ENCODE peak calls at places on chromosome 5, in six cellular contexts. K is H1, N is prostate gland, L is stomach, M is sigmoid colon, P is spleen. H is an unnamed sample.

GRCh38 chr5:124719346-124719967 is 27.0 kb downstream of the ZNF608 start:
- DNase-seq in K (no peak), P (no peak), M (no peak), L (no peak), N (no peak), H (no peak)

GRCh38 chr5:96439477-96440184 is 6.6 kb upstream of the PCSK1 start:
- DNase-seq in N (no peak), K (no peak), M (no peak), L (no peak), P (no peak), H (no peak)

GRCh38 chr5:180491496-180491895 is 2.7 kb upstream of the CNOT6 start:
- DNase-seq in P (no peak), K (no peak), N (no peak), L (no peak), M (no peak), H (no peak)

GRCh38 chr5:1282139-1282992 is 12.5 kb downstream of the TERT start:
- DNase-seq in P (peak), N (peak), K (no peak), L (peak), M (peak), H (peak)

GRCh38 chr5:10532421-10532820 is 31.4 kb upstream of the ANKRD33B start:
- DNase-seq in N (no peak), P (peak), L (no peak), K (no peak), M (peak), H (no peak)

GRCh38 chr5:2642684-2643325 is 108.7 kb downstream of the IRX2 start:
- DNase-seq in L (no peak), M (no peak), K (no peak), N (no peak), P (no peak), H (no peak)

GRCh38 chr5:15008476-15008875 is 136.9 kb upstream of the ANKH start:
- DNase-seq in K (no peak), N (peak), M (peak), P (no peak), L (peak), H (peak)

GRCh38 chr5:67765697-67766096 is 449.9 kb upstream of the PIK3R1 start:
- DNase-seq in M (no peak), P (no peak), N (no peak), L (no peak), K (no peak), H (peak)

GRCh38 chr5:44183312-44183711 is 205.9 kb downstream of the FGF10 start:
- DNase-seq in M (no peak), N (no peak), L (no peak), P (no peak), K (no peak), H (no peak)

GRCh38 chr5:115414406-115415142 is 118.1 kb upstream of the CCDC112 start:
- DNase-seq in P (no peak), N (no peak), M (peak), L (no peak), K (no peak), H (no peak)

GRCh38 chr5:135429326-135429725 is 17.8 kb downstream of the DCANP1 start:
- DNase-seq in L (no peak), P (no peak), N (no peak), K (peak), M (no peak), H (no peak)

GRCh38 chr5:135709998-135710670 is 124.3 kb upstream of the SLC25A48 start:
- DNase-seq in K (no peak), N (no peak), M (no peak), L (no peak), P (no peak), H (no peak)

DNA sequence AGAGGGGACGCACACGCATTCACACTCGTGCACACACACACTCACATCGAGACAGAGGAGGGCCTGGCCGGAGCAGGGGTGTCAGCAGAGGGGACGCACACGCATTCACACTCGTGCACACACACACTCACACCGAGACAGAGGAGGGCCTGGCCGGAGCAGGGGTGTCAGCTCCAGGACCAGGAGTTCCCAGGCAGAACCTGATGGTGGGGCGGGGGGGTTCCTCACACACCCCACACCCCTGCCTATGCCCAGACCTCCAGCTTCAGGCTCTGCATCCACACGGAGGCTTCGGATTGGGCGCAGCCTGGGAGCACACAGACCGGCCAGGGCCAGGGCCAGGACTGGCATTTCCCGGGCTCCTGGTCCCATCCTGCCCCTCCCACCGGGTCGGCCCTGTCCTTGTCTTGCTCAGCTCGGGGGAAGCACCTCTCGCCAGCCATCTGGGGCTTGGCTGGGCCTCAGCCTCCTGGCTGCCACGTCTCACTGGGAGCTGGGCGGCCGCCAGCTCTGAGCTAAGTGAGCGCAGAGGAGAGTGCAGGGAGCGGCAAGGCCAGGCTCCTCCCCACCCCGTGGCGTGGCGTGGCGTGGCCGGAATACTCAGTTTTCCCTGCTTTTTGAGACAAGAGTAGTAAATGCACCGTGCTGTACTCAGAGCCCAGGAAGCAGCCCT is 31.3 kb downstream of the ADAMTS2 start:
- DNase-seq in M (peak), L (peak), P (peak), N (peak), K (no peak), H (peak)
- TF ChIP-seq POLR2AphosphoS5 in M (no peak), L (peak), P (peak), N (peak), K (no peak), H (peak)

GRCh38 chr5:177593511-177593910 is 1.5 kb downstream of the TMED9 start:
- DNase-seq in N (no peak), K (no peak), P (peak), M (peak), L (no peak), H (no peak)

GRCh38 chr5:177590406-177590805 is 1.6 kb upstream of the TMED9 start:
- DNase-seq in K (no peak), P (no peak), M (no peak), L (no peak), N (no peak), H (no peak)

GRCh38 chr5:177591690-177592009 is 353 bp upstream of the TMED9 start:
- DNase-seq in P (no peak), N (no peak), L (no peak), M (no peak), K (no peak), H (no peak)

GRCh38 chr5:177592905-177593304 is 902 bp downstream of the TMED9 start:
- DNase-seq in N (no peak), L (no peak), M (peak), K (no peak), P (peak), H (no peak)

DNA sequence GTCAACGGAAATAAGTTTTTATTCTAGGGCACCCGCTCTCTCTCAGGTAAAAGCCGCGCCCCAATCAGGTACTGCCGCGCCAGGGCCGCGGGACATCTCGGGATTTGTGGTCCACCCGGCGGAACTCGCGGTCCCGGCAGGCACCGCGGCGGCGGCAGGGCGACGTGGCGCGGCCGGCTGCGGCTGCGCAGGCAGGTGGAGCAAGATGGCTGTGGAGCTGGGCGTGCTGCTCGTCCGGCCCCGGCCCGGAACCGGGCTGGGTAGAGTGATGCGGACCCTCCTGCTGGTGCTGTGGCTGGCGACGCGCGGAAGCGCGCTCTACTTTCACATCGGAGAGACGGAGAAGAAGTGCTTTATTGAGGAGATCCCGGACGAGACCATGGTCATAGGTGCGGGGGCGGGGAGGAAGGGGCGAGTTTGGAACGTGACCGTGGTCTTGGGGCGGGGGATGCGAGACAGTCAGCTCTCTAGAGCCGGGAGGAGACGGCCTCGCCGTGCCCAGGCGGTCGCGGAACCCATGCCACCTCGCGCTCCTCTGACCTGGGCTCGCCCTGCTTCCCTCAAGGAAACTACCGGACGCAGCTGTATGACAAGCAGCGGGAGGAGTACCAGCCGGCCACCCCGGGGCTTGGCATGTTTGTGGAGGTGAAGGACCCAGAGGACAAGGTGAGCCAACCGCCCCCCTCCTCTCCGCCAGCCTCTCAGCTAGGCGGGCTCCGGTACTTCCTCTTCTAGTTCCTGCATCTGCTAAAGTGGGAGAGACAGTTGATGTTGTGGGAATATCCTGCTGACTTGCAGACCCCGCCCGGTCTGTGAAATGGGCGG is at the start of gene TMED9:
- DNase-seq in N (peak), K (peak), M (peak), L (peak), P (peak), H (peak)
- TF ChIP-seq CTCF in N (peak), K (no peak), M (no peak), L (peak), P (peak), H (no peak)

GRCh38 chr5:74934949-74935751 is 69.0 kb upstream of the FAM169A start:
- DNase-seq in N (no peak), K (no peak), P (no peak), L (no peak), M (no peak), H (no peak)
- H3K4me3 ChIP-seq in N (no peak), K (no peak), P (no peak), L (no peak), M (no peak), H (no peak)

GRCh38 chr5:131209506-131210191 is 38.9 kb downstream of the LYRM7 start:
- DNase-seq in M (no peak), L (no peak), N (no peak), K (no peak), P (no peak), H (no peak)
- TF ChIP-seq POLR2AphosphoS5 in M (no peak), L (no peak), N (no peak), K (no peak), P (peak), H (no peak)

GRCh38 chr5:178730940-178731265 is 444 bp upstream of the ZNF354A start:
- DNase-seq in M (no peak), K (no peak), P (no peak), N (no peak), L (no peak), H (no peak)
- TF ChIP-seq CTCF in M (no peak), K (no peak), P (no peak), N (no peak), L (no peak), H (peak)

GRCh38 chr5:93587919-93588585 is 5.0 kb downstream of the NR2F1 start:
- DNase-seq in M (peak), P (no peak), N (no peak), L (no peak), K (no peak), H (no peak)

GRCh38 chr5:93589348-93589662 is 6.3 kb downstream of the NR2F1 start:
- DNase-seq in K (no peak), P (no peak), M (no peak), N (no peak), L (no peak), H (no peak)

GRCh38 chr5:93586948-93587918 is 4.2 kb downstream of the NR2F1 start:
- DNase-seq in K (no peak), P (no peak), M (peak), N (no peak), L (no peak), H (no peak)

GRCh38 chr5:93589812-93590215 is 6.8 kb downstream of the NR2F1 start:
- DNase-seq in P (no peak), K (no peak), N (no peak), M (no peak), L (no peak), H (no peak)

GRCh38 chr5:93588586-93589347 is 5.7 kb downstream of the NR2F1 start:
- DNase-seq in K (no peak), P (no peak), M (peak), N (no peak), L (no peak), H (no peak)
- H3K4me3 ChIP-seq in K (no peak), P (no peak), M (peak), N (peak), L (peak), H (peak)

H was measured in breast epithelium.